ENCODE peak calls at places on chromosomes 5 and 9, in four cellular contexts. H, Z, Q and T are unnamed samples.
A peak's percentile ranks its signal among the peaks of the same experiment; 100 is the strongest.

GRCh38 chr9:89576404-89576824 is 28.4 kb upstream of the GADD45G start:
- DNase-seq in H (no peak), Z (peak; percentile 15), Q (peak; percentile 32), T (no peak)

GRCh38 chr5:149314571-149315111 is 30.7 kb upstream of the GRPEL2 start:
- DNase-seq in H (no peak), Z (no peak), Q (no peak), T (no peak)

GRCh38 chr5:43274435-43275114 is 38.6 kb downstream of the HMGCS1 start:
- DNase-seq in H (no peak), Z (peak; percentile 74), Q (no peak), T (no peak)

GRCh38 chr5:59544573-59544972 is 349.0 kb downstream of the PDE4D start:
- DNase-seq in H (no peak), Z (no peak), Q (no peak), T (no peak)

GRCh38 chr5:181163487-181164075 is 16.2 kb downstream of the OR2V2 start:
- DNase-seq in H (no peak), Z (peak; percentile 64), Q (no peak), T (no peak)

GRCh38 chr9:74236857-74237256 is 260.3 kb upstream of the RORB start:
- DNase-seq in H (no peak), Z (no peak), Q (no peak), T (no peak)

GRCh38 chr5:77423022-77423750 is 68.9 kb downstream of the WDR41 start:
- DNase-seq in H (no peak), Z (no peak), Q (no peak), T (no peak)

GRCh38 chr5:35046754-35047153 is 995 bp downstream of the AGXT2 start:
- DNase-seq in H (no peak), Z (no peak), Q (no peak), T (no peak)

GRCh38 chr9:109133533-109133932 is 13.8 kb upstream of the TMEM245 start:
- DNase-seq in H (no peak), Z (no peak), Q (no peak), T (no peak)

GRCh38 chr9:134504106-134504385 is 137.6 kb upstream of the COL5A1 start:
- DNase-seq in H (no peak), Z (no peak), Q (no peak), T (no peak)

GRCh38 chr5:980941-981340 is 27.7 kb upstream of the NKD2 start:
- DNase-seq in H (no peak), Z (no peak), Q (no peak), T (no peak)

GRCh38 chr5:152349683-152350526 is 55.2 kb downstream of the NMUR2 start:
- DNase-seq in H (peak; percentile 61), Z (peak; percentile 9), Q (peak; percentile 21), T (peak; percentile 50)

GRCh38 chr5:155471027-155471426 is 457.5 kb downstream of the KIF4B start:
- DNase-seq in H (no peak), Z (no peak), Q (no peak), T (no peak)

GRCh38 chr5:179343021-179343781 is 2.1 kb downstream of the ADAMTS2 start:
- DNase-seq in H (peak; percentile 33), Z (no peak), Q (no peak), T (no peak)

GRCh38 chr5:83099001-83099400 is 21.7 kb downstream of the XRCC4 start:
- DNase-seq in H (no peak), Z (no peak), Q (no peak), T (no peak)

GRCh38 chr5:157345485-157345884 is 79.6 kb downstream of the CYFIP2 start:
- DNase-seq in H (no peak), Z (no peak), Q (no peak), T (no peak)

GRCh38 chr5:50751064-50751657 is 84.7 kb downstream of the PARP8 start:
- DNase-seq in H (no peak), Z (peak; percentile 17), Q (peak; percentile 30), T (peak; percentile 51)

GRCh38 chr9:8895498-8896224 is 1096.1 kb upstream of the DMAC1 start:
- DNase-seq in H (no peak), Z (no peak), Q (peak; percentile 30), T (peak; percentile 9)

GRCh38 chr5:149228610-149229297 is 42.9 kb upstream of the AFAP1L1 start:
- DNase-seq in H (no peak), Z (peak; percentile 42), Q (peak; percentile 79), T (peak; percentile 56)

GRCh38 chr9:31188496-31188895 is 1195.9 kb upstream of the ACO1 start:
- DNase-seq in H (no peak), Z (no peak), Q (no peak), T (no peak)

GRCh38 chr9:35696520-35697215 is 6.9 kb upstream of the TPM2 start:
- DNase-seq in H (peak; percentile 81), Z (peak; percentile 69), Q (peak; percentile 59), T (peak; percentile 74)

GRCh38 chr5:143865421-143865820 is 53.5 kb downstream of the HMHB1 start:
- DNase-seq in H (no peak), Z (no peak), Q (no peak), T (no peak)

GRCh38 chr9:5422276-5422675 is 15.4 kb downstream of the PLGRKT start:
- DNase-seq in H (no peak), Z (no peak), Q (no peak), T (no peak)

GRCh38 chr5:674630-675011 is 18.5 kb downstream of the TPPP start:
- DNase-seq in H (no peak), Z (no peak), Q (no peak), T (no peak)

GRCh38 chr9:95910023-95910706 is 34.7 kb downstream of the ERCC6L2 start:
- DNase-seq in H (no peak), Z (no peak), Q (no peak), T (no peak)

GRCh38 chr9:124218438-124219289 is 39.1 kb upstream of the NEK6 start:
- DNase-seq in H (no peak), Z (no peak), Q (peak; percentile 30), T (no peak)

GRCh38 chr9:129310666-129311350 is 132.7 kb upstream of the IER5L start:
- DNase-seq in H (no peak), Z (no peak), Q (no peak), T (no peak)

GRCh38 chr9:92196909-92197308 is 81.7 kb upstream of the SPTLC1 start:
- DNase-seq in H (no peak), Z (no peak), Q (peak; percentile 89), T (no peak)

GRCh38 chr5:176734756-176735342 is 75.5 kb upstream of the UNC5A start:
- DNase-seq in H (no peak), Z (no peak), Q (no peak), T (no peak)

GRCh38 chr5:176737001-176737745 is 73.2 kb upstream of the UNC5A start:
- DNase-seq in H (no peak), Z (no peak), Q (no peak), T (no peak)

GRCh38 chr5:176737746-176738699 is 72.3 kb upstream of the UNC5A start:
- DNase-seq in H (no peak), Z (no peak), Q (no peak), T (no peak)

GRCh38 chr5:176735383-176736265 is 74.7 kb upstream of the UNC5A start:
- DNase-seq in H (peak; percentile 4), Z (no peak), Q (no peak), T (no peak)

DNA sequence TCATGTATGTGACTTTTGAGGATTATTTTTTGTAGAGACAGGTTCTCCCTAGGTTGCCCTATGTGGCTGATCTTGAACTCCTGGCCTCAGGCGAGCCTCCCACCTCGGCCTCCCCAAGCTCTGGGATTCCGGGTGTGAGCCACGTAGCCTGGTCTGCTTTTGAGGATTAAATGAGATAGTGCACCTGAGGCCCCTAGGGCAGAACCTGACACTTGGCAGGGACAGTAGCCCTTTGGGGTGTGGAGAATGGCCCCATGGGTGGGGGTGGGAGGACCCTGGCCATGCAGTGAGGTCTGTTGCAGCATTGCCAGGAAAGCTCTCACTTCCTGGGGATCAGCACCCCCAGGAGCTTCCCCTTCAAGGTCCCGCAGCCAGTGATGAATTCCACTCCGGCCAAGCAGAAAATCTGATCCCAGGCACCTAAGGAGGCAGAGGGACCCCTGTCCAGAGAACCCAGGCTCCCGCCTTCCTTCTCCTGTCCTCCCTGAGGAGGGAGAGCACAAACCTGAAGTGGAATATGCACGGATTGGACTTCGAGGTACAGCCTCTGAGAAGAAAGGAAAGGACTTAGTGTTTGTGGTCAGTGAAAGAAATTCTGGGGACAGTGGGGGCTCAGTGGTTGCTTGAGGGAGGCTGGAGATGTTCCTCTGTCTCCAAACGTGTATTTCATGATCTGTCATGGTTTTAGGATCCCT is 73.9 kb upstream of the UNC5A start:
- DNase-seq in H (peak; percentile 4), Z (no peak), Q (no peak), T (no peak)
- TF ChIP-seq ELF4 in H (no peak), Z (no peak), Q (no peak), T (no peak)

GRCh38 chr5:66869347-66869746 is 273.2 kb downstream of the MAST4 start:
- DNase-seq in H (no peak), Z (no peak), Q (no peak), T (no peak)
- TF ChIP-seq ELF4 in H (no peak), Z (no peak), Q (no peak), T (no peak)

GRCh38 chr5:95484421-95484820 is 70.4 kb downstream of the SKIC3 start:
- DNase-seq in H (no peak), Z (no peak), Q (no peak), T (no peak)
- TF ChIP-seq ELF4 in H (no peak), Z (no peak), Q (no peak), T (no peak)

DNA sequence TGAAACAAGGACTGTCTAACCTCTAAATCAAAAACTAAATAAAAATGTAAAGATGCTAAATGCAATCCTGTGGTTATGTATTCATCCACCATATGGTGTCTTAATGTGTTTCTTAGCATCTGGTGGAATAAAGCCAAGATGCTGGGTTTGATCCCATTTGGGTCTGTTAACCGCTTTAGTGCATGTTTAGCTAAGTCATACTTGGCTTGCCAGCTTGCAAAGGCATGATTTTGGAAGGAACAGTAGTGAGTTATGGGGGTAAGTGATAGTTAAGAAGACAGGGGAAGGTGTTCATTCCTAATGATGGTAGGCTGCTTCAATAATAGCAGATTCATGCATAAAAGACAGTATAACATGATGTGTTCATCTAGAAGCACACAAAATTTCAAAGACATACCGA is 139.0 kb upstream of the SLC27A6 start:
- DNase-seq in H (no peak), Z (no peak), Q (no peak), T (no peak)
- TF ChIP-seq ELF4 in H (no peak), Z (no peak), Q (no peak), T (no peak)